ENCODE peak calls at places on chromosomes 11 and 22, in seven cellular contexts. G is tibial artery, Y is Peyer's patch, V is left ventricle myocardium inferior, S is heart right ventricle, X is aorta, Z is Caco-2. J is an unnamed sample.

GRCh38 chr11:69460540-69461257 is 20.8 kb upstream of the LINC01488 start:
- DNase-seq in X (peak), Z (no peak), Y (no peak), G (no peak), S (no peak), V (no peak), J (peak)

GRCh38 chr22:26174280-26174679 is 5.0 kb downstream of the SEZ6L start:
- DNase-seq in S (no peak), Y (no peak), V (no peak), Z (peak), G (no peak), X (no peak), J (no peak)

GRCh38 chr22:37618674-37619073 is 10.0 kb downstream of the GGA1 start:
- DNase-seq in Z (no peak), S (no peak), Y (no peak), G (no peak), X (no peak), V (no peak), J (no peak)

GRCh38 chr22:50507421-50507990 is at the start of gene LMF2:
- DNase-seq in Y (peak), G (peak), X (peak), S (peak), V (peak), Z (peak), J (peak)

GRCh38 chr11:723120-723883 is 17.3 kb downstream of the EPS8L2 start:
- DNase-seq in S (no peak), X (no peak), Z (no peak), G (no peak), V (no peak), Y (peak), J (no peak)

GRCh38 chr22:33300165-33300564 is 242.0 kb upstream of the SYN3 start:
- DNase-seq in S (peak), V (peak), Z (no peak), Y (no peak), X (no peak), G (no peak), J (no peak)

GRCh38 chr11:44005076-44005800 is 42.5 kb upstream of the ACCSL start:
- DNase-seq in Z (peak), G (peak), X (peak), V (no peak), S (no peak), Y (no peak), J (no peak)

GRCh38 chr22:46798366-46799057 is 36.1 kb downstream of the TBC1D22A start:
- DNase-seq in Y (peak), X (peak), G (peak), V (peak), S (peak), Z (peak), J (peak)

GRCh38 chr11:70729949-70730348 is 331.6 kb downstream of the CTTN start:
- DNase-seq in Z (no peak), Y (no peak), G (no peak), S (no peak), V (no peak), X (no peak), J (no peak)

GRCh38 chr11:57903441-57904123 is 120.1 kb upstream of the OR9Q1 start:
- DNase-seq in V (no peak), Y (no peak), S (no peak), G (no peak), Z (peak), X (no peak), J (peak)

GRCh38 chr11:60376601-60377000 is 1.7 kb upstream of the MS4A7 start:
- DNase-seq in G (no peak), X (no peak), S (no peak), Z (no peak), V (no peak), Y (no peak), J (no peak)

GRCh38 chr11:65492637-65493366 is 6.0 kb upstream of the MALAT1 start:
- DNase-seq in V (peak), G (peak), X (peak), Y (no peak), S (peak), Z (no peak), J (peak)

GRCh38 chr11:10289765-10290420 is 4.1 kb downstream of the SBF2 start:
- DNase-seq in Z (no peak), X (no peak), S (no peak), G (no peak), V (no peak), Y (no peak), J (no peak)

GRCh38 chr22:45602824-45603301 is 68.8 kb upstream of the ATXN10 start:
- DNase-seq in Y (no peak), S (no peak), Z (peak), G (no peak), V (no peak), X (no peak), J (no peak)

GRCh38 chr11:74870485-74870884 is 78.4 kb downstream of the XRRA1 start:
- DNase-seq in Z (no peak), V (no peak), Y (no peak), G (no peak), S (no peak), X (no peak), J (no peak)

GRCh38 chr11:119337581-119338317 is 2.9 kb downstream of the C1QTNF5 start:
- DNase-seq in X (peak), G (no peak), V (no peak), S (no peak), Y (no peak), Z (no peak), J (peak)

GRCh38 chr11:118306556-118306955 is 2.0 kb downstream of the CD3E start:
- DNase-seq in S (no peak), V (no peak), X (no peak), Z (no peak), G (no peak), Y (no peak), J (no peak)

GRCh38 chr22:50720301-50720845 is 17.6 kb upstream of the ACR start:
- DNase-seq in Z (no peak), S (no peak), V (no peak), G (no peak), Y (no peak), X (no peak), J (no peak)

GRCh38 chr22:23219787-23220484 is 39.6 kb downstream of the BCR start:
- DNase-seq in Y (peak), X (peak), Z (no peak), V (no peak), G (no peak), S (no peak), J (peak)

GRCh38 chr22:40401981-40402406 is 31.6 kb downstream of the SGSM3 start:
- DNase-seq in V (no peak), G (no peak), X (no peak), Z (no peak), S (no peak), Y (no peak), J (no peak)

GRCh38 chr11:29214833-29215232 is 802.0 kb downstream of the KCNA4 start:
- DNase-seq in Z (no peak), S (no peak), Y (no peak), V (no peak), G (no peak), X (no peak), J (no peak)

GRCh38 chr22:44659140-44659539 is 42.9 kb upstream of the PRR5 start:
- DNase-seq in X (no peak), V (no peak), S (no peak), Y (no peak), G (no peak), Z (no peak), J (no peak)

GRCh38 chr11:67313125-67313890 is 10.0 kb downstream of the SSH3 start:
- DNase-seq in G (no peak), Z (peak), S (no peak), Y (no peak), V (no peak), X (no peak), J (no peak)

GRCh38 chr11:67317365-67318238 is 14.3 kb downstream of the SSH3 start:
- DNase-seq in V (peak), S (peak), Y (peak), Z (peak), X (peak), G (peak), J (peak)

GRCh38 chr11:67316882-67317364 is 13.6 kb downstream of the SSH3 start:
- DNase-seq in S (no peak), G (no peak), Y (no peak), Z (no peak), X (no peak), V (no peak), J (no peak)

GRCh38 chr11:67314218-67314617 is 10.9 kb downstream of the SSH3 start:
- DNase-seq in Y (no peak), V (no peak), G (no peak), S (no peak), X (no peak), Z (peak), J (no peak)

GRCh38 chr11:67315325-67315909 is 12.1 kb downstream of the SSH3 start:
- DNase-seq in Y (no peak), G (no peak), S (no peak), V (no peak), Z (peak), X (no peak), J (no peak)
- H3K4me3 ChIP-seq in Y (no peak), G (no peak), S (no peak), V (no peak), Z (no peak), X (no peak), J (no peak)

DNA sequence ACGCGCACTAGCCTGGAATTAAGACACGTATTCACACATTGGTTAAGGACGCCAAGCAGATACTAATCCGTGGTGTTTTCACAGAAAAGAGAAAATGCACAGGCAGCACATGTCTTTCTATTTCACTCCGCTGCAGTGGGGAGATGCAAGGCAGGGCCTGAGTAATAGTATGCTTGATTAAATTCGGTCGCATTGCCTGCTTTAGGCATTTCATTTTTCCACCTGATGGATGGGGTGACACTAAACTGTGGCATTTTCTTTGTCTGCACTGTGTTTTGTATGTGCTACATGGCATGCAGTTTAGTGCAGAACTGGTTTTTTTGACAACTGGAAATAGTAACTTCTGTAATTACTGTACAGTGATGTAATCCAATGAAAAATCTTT is 94.9 kb downstream of the SLC17A6 start:
- DNase-seq in Z (no peak), V (no peak), G (no peak), X (no peak), Y (no peak), S (no peak), J (no peak)
- H3K4me3 ChIP-seq in Z (no peak), V (peak), G (no peak), X (no peak), Y (peak), S (peak), J (no peak)

GRCh38 chr11:130819561-130819960 is 96.7 kb downstream of the SNX19 start:
- DNase-seq in S (no peak), X (no peak), Z (no peak), Y (no peak), G (no peak), V (no peak), J (no peak)
- H3K4me3 ChIP-seq in S (no peak), X (no peak), Z (no peak), Y (no peak), G (no peak), V (no peak), J (no peak)

GRCh38 chr11:32830413-32830738 is 649 bp downstream of the PRRG4 start:
- DNase-seq in X (no peak), S (no peak), Z (peak), G (no peak), Y (no peak), V (no peak), J (no peak)

GRCh38 chr11:32830796-32831195 is 1.1 kb downstream of the PRRG4 start:
- DNase-seq in Z (no peak), X (no peak), G (no peak), Y (no peak), V (no peak), S (no peak), J (no peak)

GRCh38 chr11:32829680-32830412 is at the start of gene PRRG4:
- DNase-seq in V (peak), G (peak), Y (no peak), S (peak), Z (peak), X (peak), J (peak)

GRCh38 chr11:32827276-32827675 is 2.5 kb upstream of the PRRG4 start:
- DNase-seq in Y (no peak), Z (no peak), X (no peak), G (no peak), S (no peak), V (no peak), J (no peak)

GRCh38 chr11:32829157-32829679 is 509 bp upstream of the PRRG4 start:
- DNase-seq in X (no peak), Z (no peak), V (no peak), G (no peak), S (no peak), Y (no peak), J (no peak)
- H3K4me3 ChIP-seq in X (peak), Z (peak), V (peak), G (peak), S (peak), Y (peak), J (peak)

DNA sequence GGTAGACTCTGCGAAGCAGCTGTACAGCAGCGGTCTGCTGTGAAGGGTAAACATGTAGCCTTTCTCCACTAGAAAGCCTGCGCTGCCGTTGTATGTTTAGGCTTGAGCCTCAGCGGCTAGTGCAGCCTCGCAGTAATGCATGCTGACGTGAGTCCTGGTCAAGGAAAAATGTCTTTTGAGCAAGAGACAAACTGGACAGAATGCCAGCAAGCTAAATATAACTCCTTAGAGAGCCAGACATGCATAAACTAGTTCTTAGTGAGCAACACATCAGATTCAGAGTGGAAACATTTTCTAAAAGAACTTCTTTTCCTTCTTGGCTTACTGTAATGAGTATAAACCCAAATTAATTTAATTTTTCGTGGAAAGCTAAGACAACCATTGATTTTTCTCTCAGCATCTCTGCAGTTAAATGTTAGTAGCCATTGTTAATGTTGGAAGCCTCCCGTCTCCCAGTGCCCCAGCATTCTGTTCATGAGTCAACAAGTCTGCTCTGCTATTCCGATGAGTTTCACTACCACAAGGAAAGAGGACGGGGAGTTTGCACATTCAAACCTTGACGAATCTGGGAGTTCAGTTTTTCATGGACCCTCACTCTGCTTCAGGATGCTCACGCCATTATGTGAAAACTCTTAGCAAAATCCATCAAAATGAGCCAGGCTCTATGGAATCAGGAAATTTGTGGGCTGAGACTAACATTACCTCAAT is 51.4 kb downstream of the JAM3 start:
- DNase-seq in Y (no peak), X (peak), V (peak), Z (no peak), S (peak), G (peak), J (no peak)
- H3K4me3 ChIP-seq in Y (peak), X (peak), V (peak), Z (no peak), S (peak), G (peak), J (no peak)

GRCh38 chr11:79253280-79253679 is 187.6 kb downstream of the TENM4 start:
- DNase-seq in G (no peak), X (no peak), V (no peak), Y (no peak), Z (no peak), S (no peak), J (no peak)
- H3K4me3 ChIP-seq in G (no peak), X (no peak), V (no peak), Y (no peak), Z (no peak), S (no peak), J (no peak)